ENCODE peak calls at places on chromosomes 7 and 10, in six cellular contexts. F is EL, D is NCI-H1105 treated with DMSO at 0.1 percent for 48 hours, A is GDM1, Q is AG08396, O is nephron progenitor cell. L is an unnamed sample.

GRCh38 chr10:101493249-101493648 is 94.8 kb downstream of the POLL start:
- DNase-seq in F (no peak), D (no peak), A (no peak), Q (no peak), O (no peak), L (no peak)

GRCh38 chr10:21524526-21525366 is 736 bp downstream of the SKIDA1 start:
- DNase-seq in F (peak), D (peak), A (no peak), Q (no peak), O (no peak), L (no peak)

GRCh38 chr10:81569488-81569887 is 305.5 kb upstream of the NRG3 start:
- DNase-seq in F (no peak), D (no peak), A (no peak), Q (no peak), O (no peak), L (no peak)

GRCh38 chr7:2734761-2735571 is 47.0 kb downstream of the AMZ1 start:
- DNase-seq in F (peak), D (no peak), A (peak), Q (no peak), O (no peak), L (no peak)

GRCh38 chr7:132049462-132050304 is 493.3 kb upstream of the PODXL start:
- DNase-seq in F (peak), D (no peak), A (no peak), Q (no peak), O (peak), L (no peak)

GRCh38 chr10:88318803-88319202 is 264.3 kb downstream of the RNLS start:
- DNase-seq in F (no peak), D (no peak), A (peak), Q (no peak), O (no peak), L (no peak)

GRCh38 chr7:104903044-104903443 is 111.0 kb upstream of the KMT2E start:
- DNase-seq in F (peak), D (no peak), A (no peak), Q (no peak), O (no peak), L (no peak)

GRCh38 chr7:36390199-36391090 is 783 bp downstream of the ANLN start:
- DNase-seq in F (peak), D (peak), A (peak), Q (peak), O (peak), L (peak)

GRCh38 chr10:63217120-63217605 is 84.0 kb downstream of the NRBF2 start:
- DNase-seq in F (peak), D (peak), A (peak), Q (peak), O (no peak), L (no peak)

GRCh38 chr7:2105917-2106316 is 126.8 kb downstream of the MAD1L1 start:
- DNase-seq in F (no peak), D (no peak), A (no peak), Q (no peak), O (peak), L (no peak)

GRCh38 chr7:37247881-37248280 is 200.8 kb downstream of the ELMO1 start:
- DNase-seq in F (no peak), D (no peak), A (no peak), Q (no peak), O (no peak), L (no peak)

GRCh38 chr7:43505412-43505811 is 77.5 kb upstream of the STK17A start:
- DNase-seq in F (no peak), D (no peak), A (no peak), Q (no peak), O (no peak), L (no peak)

GRCh38 chr10:101938316-101939272 is 95.0 kb upstream of the KCNIP2 start:
- DNase-seq in F (peak), D (no peak), A (no peak), Q (peak), O (peak), L (peak)

GRCh38 chr7:149207324-149208035 is 12.1 kb downstream of the ZNF282 start:
- DNase-seq in F (no peak), D (no peak), A (no peak), Q (no peak), O (no peak), L (no peak)

GRCh38 chr7:25762511-25763119 is 389.4 kb upstream of the NFE2L3 start:
- DNase-seq in F (no peak), D (no peak), A (no peak), Q (no peak), O (no peak), L (no peak)

GRCh38 chr10:78960316-78960800 is 108.4 kb upstream of the ZMIZ1 start:
- DNase-seq in F (peak), D (peak), A (no peak), Q (peak), O (no peak), L (peak)

GRCh38 chr10:88347022-88347421 is 236.1 kb downstream of the RNLS start:
- DNase-seq in F (no peak), D (no peak), A (no peak), Q (no peak), O (no peak), L (no peak)

GRCh38 chr7:2680792-2681490 is 7.1 kb upstream of the AMZ1 start:
- DNase-seq in F (peak), D (peak), A (no peak), Q (peak), O (peak), L (peak)